ENCODE peak calls at places on chromosomes 4 and X, in eight cellular contexts. L is stimulated activated naive B cell treated with anti-CD40 and anti-IgM and Interleukin-4, amounts not matched to agents 10 μg/mL and 1 μg/mL and 100 μg/mL, for 72 hours; D is NCI-H345; I is stimulated activated CD4-positive, alpha-beta T cell treated with anti-CD3 and anti-CD28 coated beads, TNF-alpha, amount 100 ng/mL, for 1 hour; U is left cardiac atrium; X is iPS-NIHi11; Q is fibroblast of pulmonary artery; O is HEK293T. A is an unnamed sample.

GRCh38 chr4:5446595-5446994 is 261.8 kb downstream of the EVC2 start:
- DNase-seq in L (no peak), D (no peak), I (no peak), U (no peak), X (no peak), Q (no peak), O (no peak), A (no peak)

GRCh38 chrX:555589-556220 is 74.9 kb upstream of the SHOX start:
- DNase-seq in L (no peak), D (no peak), I (no peak), U (no peak), X (no peak), Q (no peak), O (no peak), A (no peak)

GRCh38 chrX:13598877-13599276 is 29.5 kb downstream of the EGFL6 start:
- DNase-seq in L (no peak), D (no peak), I (no peak), U (no peak), X (peak; percentile 24), Q (peak; percentile 2), O (peak; percentile 52), A (peak; percentile 5)

GRCh38 chrX:153725039-153725831 is 579 bp downstream of the ABCD1 start:
- DNase-seq in L (no peak), D (no peak), I (no peak), U (no peak), X (peak; percentile 32), Q (no peak), O (no peak), A (no peak)

GRCh38 chrX:23374291-23374690 is 39.6 kb downstream of the PTCHD1 start:
- DNase-seq in L (no peak), D (no peak), I (no peak), U (no peak), X (no peak), Q (no peak), O (no peak), A (no peak)

GRCh38 chr4:10582059-10582686 is 102.4 kb downstream of the CLNK start:
- DNase-seq in L (no peak), D (peak; percentile 32), I (no peak), U (no peak), X (peak; percentile 43), Q (peak; percentile 79), O (peak; percentile 20), A (peak; percentile 60)

GRCh38 chrX:65528705-65529340 is 5.8 kb downstream of the LAS1L start:
- DNase-seq in L (peak; percentile 20), D (peak; percentile 13), I (peak; percentile 33), U (peak; percentile 35), X (peak; percentile 79), Q (peak; percentile 37), O (peak; percentile 77), A (peak; percentile 9)

GRCh38 chrX:139203681-139204575 is 326.6 kb upstream of the F9 start:
- DNase-seq in L (no peak), D (no peak), I (no peak), U (peak; percentile 19), X (no peak), Q (no peak), O (peak; percentile 33), A (no peak)

GRCh38 chrX:20654596-20655106 is 387.9 kb upstream of the RPS6KA3 start:
- DNase-seq in L (no peak), D (no peak), I (no peak), U (no peak), X (no peak), Q (no peak), O (no peak), A (no peak)

GRCh38 chr4:73979407-73979806 is 2.4 kb downstream of the PF4 start:
- DNase-seq in L (no peak), D (no peak), I (no peak), U (no peak), X (no peak), Q (no peak), O (no peak), A (no peak)

GRCh38 chr4:41014158-41014557 is 200.2 kb downstream of the APBB2 start:
- DNase-seq in L (no peak), D (no peak), I (no peak), U (no peak), X (no peak), Q (no peak), O (no peak), A (no peak)

GRCh38 chrX:47992093-47992375 is 11.8 kb downstream of the ZNF182 start:
- DNase-seq in L (no peak), D (no peak), I (no peak), U (no peak), X (no peak), Q (no peak), O (no peak), A (no peak)

GRCh38 chr4:28225005-28225404 is 1364.4 kb downstream of the STIM2 start:
- DNase-seq in L (no peak), D (peak; percentile 24), I (no peak), U (no peak), X (peak; percentile 46), Q (peak; percentile 65), O (peak; percentile 6), A (peak; percentile 61)

GRCh38 chr4:38751341-38752043 is 31.3 kb downstream of the TLR10 start:
- DNase-seq in L (no peak), D (no peak), I (no peak), U (no peak), X (no peak), Q (no peak), O (no peak), A (no peak)

GRCh38 chrX:70013483-70014222 is 36.1 kb downstream of the AWAT2 start:
- DNase-seq in L (no peak), D (no peak), I (no peak), U (peak; percentile 36), X (no peak), Q (peak; percentile 58), O (no peak), A (no peak)

GRCh38 chrX:34426334-34426733 is 230.8 kb downstream of the TMEM47 start:
- DNase-seq in L (no peak), D (no peak), I (no peak), U (no peak), X (peak; percentile 10), Q (peak; percentile 8), O (peak; percentile 28), A (peak; percentile 8)

GRCh38 chr4:15368906-15369305 is 58.9 kb upstream of the C1QTNF7 start:
- DNase-seq in L (no peak), D (no peak), I (no peak), U (no peak), X (no peak), Q (peak; percentile 18), O (no peak), A (peak; percentile 15)

GRCh38 chr4:30716158-30716557 is 4.0 kb upstream of the PCDH7 start:
- DNase-seq in L (no peak), D (peak; percentile 1), I (no peak), U (no peak), X (peak; percentile 19), Q (peak; percentile 63), O (no peak), A (peak; percentile 58)

GRCh38 chr4:67483868-67484602 is 61.3 kb downstream of the CENPC start:
- DNase-seq in L (no peak), D (no peak), I (no peak), U (no peak), X (no peak), Q (peak; percentile 31), O (no peak), A (no peak)

GRCh38 chr4:73729534-73730165 is 10.7 kb upstream of the CXCL8 start:
- DNase-seq in L (no peak), D (peak; percentile 35), I (no peak), U (peak; percentile 61), X (peak; percentile 70), Q (peak; percentile 96), O (peak; percentile 63), A (peak; percentile 74)

GRCh38 chrX:75746891-75747639 is 38.0 kb downstream of the MAGEE2 start:
- DNase-seq in L (peak; percentile 28), D (peak; percentile 28), I (peak; percentile 18), U (peak; percentile 54), X (peak; percentile 41), Q (peak; percentile 11), O (peak; percentile 35), A (peak; percentile 5)

GRCh38 chrX:119482041-119482440 is 13.8 kb downstream of the SLC25A5 start:
- DNase-seq in L (no peak), D (no peak), I (no peak), U (no peak), X (no peak), Q (no peak), O (no peak), A (no peak)

GRCh38 chr4:33187035-33187434 is 2466.9 kb downstream of the PCDH7 start:
- DNase-seq in L (no peak), D (no peak), I (no peak), U (no peak), X (no peak), Q (no peak), O (no peak), A (no peak)

GRCh38 chr4:106039796-106040195 is 144.5 kb downstream of the NPNT start:
- DNase-seq in L (no peak), D (no peak), I (no peak), U (no peak), X (no peak), Q (peak; percentile 35), O (no peak), A (no peak)

GRCh38 chr4:184889683-184890082 is 63.9 kb upstream of the ACSL1 start:
- DNase-seq in L (peak; percentile 6), D (no peak), I (no peak), U (no peak), X (no peak), Q (no peak), O (no peak), A (no peak)

GRCh38 chr4:101418466-101418865 is 71.1 kb upstream of the PPP3CA start:
- DNase-seq in L (no peak), D (no peak), I (no peak), U (no peak), X (no peak), Q (no peak), O (no peak), A (no peak)

GRCh38 chr4:41360214-41360910 is 103.6 kb downstream of the UCHL1 start:
- DNase-seq in L (no peak), D (peak; percentile 67), I (no peak), U (peak; percentile 85), X (peak; percentile 79), Q (peak; percentile 35), O (peak; percentile 53), A (peak; percentile 48)

A was measured in H4.